ENCODE peak calls at places on chromosomes 5 and 9, in five cellular contexts. G is AG09309, S is breast epithelium, K is cardiac fibroblast, E is bronchial epithelial cell. X is an unnamed sample.

GRCh38 chr9:129626944-129627297 is 958 bp downstream of the NTMT1 start:
- DNase-seq in E (peak; percentile 31), K (peak; percentile 80), G (no peak), S (no peak), X (peak; percentile 12)

GRCh38 chr5:149611327-149611726 is 30.0 kb downstream of the ARHGEF37 start:
- DNase-seq in G (peak; percentile 45), E (no peak), K (peak; percentile 65), S (no peak), X (no peak)

GRCh38 chr5:72210913-72211670 is 103.8 kb downstream of the MAP1B start:
- DNase-seq in S (no peak), K (peak; percentile 92), G (peak; percentile 34), E (peak; percentile 84), X (peak; percentile 74)

GRCh38 chr9:134165357-134166315 is 1.3 kb upstream of the RNU6ATAC start:
- DNase-seq in K (peak; percentile 44), G (no peak), E (peak; percentile 28), S (peak; percentile 41), X (peak; percentile 37)

GRCh38 chr5:109053995-109054417 is 306.3 kb downstream of the FER start:
- DNase-seq in S (no peak), G (no peak), K (peak; percentile 46), E (no peak), X (no peak)

GRCh38 chr5:54140247-54140646 is 170.1 kb downstream of the ARL15 start:
- DNase-seq in S (no peak), K (no peak), G (no peak), E (no peak), X (no peak)

GRCh38 chr5:155027993-155028629 is 14.6 kb downstream of the KIF4B start:
- DNase-seq in E (peak; percentile 30), G (no peak), K (peak; percentile 25), S (no peak), X (peak; percentile 58)

GRCh38 chr9:114366334-114367128 is 21.3 kb downstream of the AKNA start:
- DNase-seq in S (no peak), G (peak; percentile 79), K (peak; percentile 82), E (peak; percentile 60), X (peak; percentile 70)

GRCh38 chr9:80489329-80489728 is 917.6 kb downstream of the TLE4 start:
- DNase-seq in S (no peak), K (no peak), E (no peak), G (no peak), X (no peak)

GRCh38 chr9:77598510-77598909 is 49.6 kb downstream of the GNA14 start:
- DNase-seq in E (peak; percentile 25), G (no peak), S (no peak), K (peak; percentile 79), X (peak; percentile 33)

GRCh38 chr5:140101179-140101578 is 12.7 kb upstream of the PURA start:
- DNase-seq in K (no peak), S (no peak), E (no peak), G (no peak), X (no peak)

GRCh38 chr5:174801798-174802197 is 77.4 kb downstream of the MSX2 start:
- DNase-seq in G (no peak), S (no peak), E (no peak), K (no peak), X (no peak)

GRCh38 chr9:82104252-82104651 is 115.7 kb downstream of the SPATA31D1 start:
- DNase-seq in E (no peak), K (no peak), S (no peak), G (no peak), X (no peak)

GRCh38 chr9:82106536-82106935 is 118.0 kb downstream of the SPATA31D1 start:
- DNase-seq in G (no peak), K (no peak), E (no peak), S (no peak), X (no peak)

GRCh38 chr9:82105729-82106128 is 117.2 kb downstream of the SPATA31D1 start:
- DNase-seq in G (no peak), K (no peak), S (no peak), E (peak; percentile 7), X (peak; percentile 4)

GRCh38 chr9:82101475-82101874 is 112.9 kb downstream of the SPATA31D1 start:
- DNase-seq in S (no peak), K (peak; percentile 11), E (no peak), G (no peak), X (peak; percentile 14)
- TF ChIP-seq CTCF in S (no peak), K (peak; percentile 12), E (no peak), G (peak; percentile 7), X (no peak)

GRCh38 chr5:10140195-10140973 is 109.3 kb downstream of the ATPSCKMT start:
- DNase-seq in E (no peak), K (peak; percentile 35), G (no peak), S (no peak), X (peak; percentile 41)
- TF ChIP-seq CTCF in E (peak; percentile 19), K (peak; percentile 27), G (peak; percentile 40), S (no peak), X (peak; percentile 7)

GRCh38 chr5:141135718-141136266 is 786 bp downstream of the PCDHB5 start:
- DNase-seq in G (no peak), E (no peak), S (no peak), K (no peak), X (no peak)

DNA sequence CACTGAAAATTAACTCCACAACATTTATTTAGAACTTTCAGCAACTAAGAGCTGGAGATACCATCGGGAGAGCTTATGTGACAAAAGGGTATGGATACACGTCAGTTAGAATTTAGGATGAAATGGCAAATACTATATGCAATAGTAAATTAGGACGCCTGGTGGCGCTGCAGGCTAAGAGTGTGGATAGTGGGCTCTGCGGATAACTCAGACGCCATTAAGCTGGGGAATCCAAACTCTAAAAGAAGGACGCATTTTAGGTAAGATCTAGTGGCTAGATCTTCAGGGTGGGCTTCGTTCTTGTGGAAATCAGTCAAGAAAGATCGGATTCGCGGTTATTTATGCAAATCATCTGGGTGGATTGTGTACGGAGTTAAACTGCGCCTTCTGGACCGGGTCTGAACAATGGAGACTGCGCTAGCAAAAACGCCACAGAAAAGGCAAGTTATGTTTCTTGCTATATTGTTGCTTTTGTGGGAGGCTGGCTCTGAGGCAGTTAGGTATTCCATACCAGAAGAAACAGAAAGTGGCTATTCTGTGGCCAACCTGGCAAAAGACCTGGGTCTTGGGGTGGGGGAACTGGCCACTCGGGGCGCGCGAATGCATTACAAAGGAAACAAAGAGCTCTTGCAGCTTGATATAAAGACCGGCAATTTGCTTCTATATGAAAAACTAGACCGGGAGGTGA is at the start of gene PCDHB5:
- DNase-seq in E (peak; percentile 13), G (no peak), S (no peak), K (peak; percentile 29), X (peak; percentile 18)
- TF ChIP-seq CTCF in E (peak; percentile 32), G (peak; percentile 70), S (no peak), K (peak; percentile 31), X (peak; percentile 60)

GRCh38 chr5:132526290-132526973 is 16.9 kb downstream of the IL5 start:
- DNase-seq in S (no peak), G (no peak), E (peak; percentile 53), K (peak; percentile 72), X (peak; percentile 83)
- TF ChIP-seq CTCF in S (peak; percentile 78), G (peak; percentile 79), E (peak; percentile 78), K (peak; percentile 74), X (peak; percentile 96)

GRCh38 chr9:124632077-124632621 is 125.0 kb upstream of the NR5A1 start:
- DNase-seq in G (peak; percentile 35), K (peak; percentile 47), E (no peak), S (no peak), X (peak; percentile 23)
- TF ChIP-seq CTCF in G (no peak), K (no peak), E (no peak), S (no peak), X (no peak)

X was measured in MCF 10A.